ENCODE peak calls at places on chromosomes 4 and X, in five cellular contexts. S is HepG2, J is GM12878, I is NT2/D1, N is H1. Q is an unnamed sample.

GRCh38 chr4:176845636-176846035 is 52.9 kb upstream of the VEGFC start:
- DNase-seq in J (no peak), I (no peak), N (no peak), S (no peak), Q (no peak)

GRCh38 chrX:24117288-24117687 is 32.2 kb upstream of the ZFX start:
- DNase-seq in N (no peak), S (no peak), J (no peak), I (no peak), Q (no peak)

GRCh38 chrX:17453791-17454190 is 78.8 kb downstream of the NHS start:
- DNase-seq in N (no peak), J (no peak), S (no peak), I (no peak), Q (no peak)

GRCh38 chr4:17165256-17165655 is 266.8 kb upstream of the LDB2 start:
- DNase-seq in I (no peak), S (no peak), N (no peak), J (no peak), Q (no peak)

GRCh38 chr4:149825336-149825735 is 9.7 kb upstream of the IQCM start:
- DNase-seq in N (no peak), S (no peak), I (no peak), J (no peak), Q (no peak)

GRCh38 chrX:17375631-17376380 is 806 bp downstream of the NHS start:
- DNase-seq in S (no peak), J (no peak), N (peak; percentile 53), I (no peak), Q (peak; percentile 25)

GRCh38 chr4:20474119-20474518 is 222.4 kb downstream of the SLIT2 start:
- DNase-seq in N (no peak), I (no peak), S (no peak), J (no peak), Q (no peak)

GRCh38 chrX:55210931-55211677 is 9.0 kb upstream of the PAGE5 start:
- DNase-seq in J (no peak), S (peak; percentile 41), N (no peak), I (no peak), Q (no peak)

GRCh38 chr4:108049406-108049805 is 59.7 kb downstream of the HADH start:
- DNase-seq in I (no peak), N (no peak), J (no peak), S (no peak), Q (no peak)

GRCh38 chr4:80309301-80310004 is 26.1 kb upstream of the CFAP299 start:
- DNase-seq in N (no peak), S (no peak), I (no peak), J (no peak), Q (no peak)

GRCh38 chr4:162352580-162353107 is 188.8 kb upstream of the FSTL5 start:
- DNase-seq in N (no peak), S (no peak), I (no peak), J (no peak), Q (no peak)

GRCh38 chr4:98446499-98447375 is 185.6 kb downstream of the RAP1GDS1 start:
- DNase-seq in J (peak; percentile 61), S (no peak), N (no peak), I (no peak), Q (no peak)

GRCh38 chrX:35150052-35150451 is 207.5 kb downstream of the FAM47B start:
- DNase-seq in S (no peak), J (no peak), I (no peak), N (no peak), Q (no peak)

GRCh38 chrX:147376601-147377387 is 534.9 kb upstream of the FMR1 start:
- DNase-seq in J (no peak), N (no peak), I (peak; percentile 1), S (no peak), Q (no peak)

GRCh38 chr4:41507292-41507933 is 30.5 kb upstream of the LIMCH1 start:
- DNase-seq in N (no peak), J (no peak), I (no peak), S (no peak), Q (no peak)

GRCh38 chr4:68368566-68369473 is 18.9 kb upstream of the YTHDC1 start:
- DNase-seq in S (no peak), J (no peak), I (no peak), N (no peak), Q (no peak)

GRCh38 chrX:47302396-47302795 is 68.0 kb upstream of the ZNF157 start:
- DNase-seq in N (no peak), I (no peak), S (no peak), J (no peak), Q (no peak)

GRCh38 chr4:144575181-144575580 is 70.8 kb upstream of the HHIP start:
- DNase-seq in S (no peak), I (no peak), N (no peak), J (no peak), Q (peak; percentile 15)

GRCh38 chr4:184444953-184445309 is 29.4 kb downstream of the IRF2 start:
- DNase-seq in N (no peak), S (no peak), I (no peak), J (peak; percentile 26), Q (no peak)

GRCh38 chr4:101177146-101177545 is 170.2 kb downstream of the PPP3CA start:
- DNase-seq in I (no peak), S (no peak), N (no peak), J (no peak), Q (no peak)

GRCh38 chr4:85779165-85779564 is 304.2 kb downstream of the ARHGAP24 start:
- DNase-seq in N (no peak), I (no peak), J (no peak), S (no peak), Q (no peak)

GRCh38 chr4:159283697-159284492 is 181.0 kb downstream of the RAPGEF2 start:
- DNase-seq in S (no peak), N (no peak), I (peak; percentile 46), J (no peak), Q (no peak)

GRCh38 chr4:83022724-83023427 is 12.1 kb upstream of the COPS4 start:
- DNase-seq in N (no peak), S (no peak), I (no peak), J (no peak), Q (no peak)

GRCh38 chr4:70739496-70740337 is 18.0 kb downstream of the RUFY3 start:
- DNase-seq in S (peak; percentile 13), J (no peak), N (no peak), I (no peak), Q (no peak)

GRCh38 chrX:13906103-13906502 is 89.2 kb upstream of the GPM6B start:
- DNase-seq in N (no peak), J (no peak), S (no peak), I (no peak), Q (no peak)

GRCh38 chr4:104235966-104236365 is 258.7 kb downstream of the CXXC4 start:
- DNase-seq in S (no peak), I (no peak), N (no peak), J (no peak), Q (no peak)

GRCh38 chr4:159487284-159487747 is 384.4 kb downstream of the RAPGEF2 start:
- DNase-seq in S (peak; percentile 68), J (peak; percentile 17), I (peak; percentile 55), N (peak; percentile 63), Q (peak; percentile 73)

GRCh38 chr4:110614981-110615365 is 7.9 kb downstream of the PITX2 start:
- DNase-seq in S (no peak), N (no peak), I (no peak), J (no peak), Q (no peak)

GRCh38 chrX:21481761-21482160 is 107.5 kb downstream of the CNKSR2 start:
- DNase-seq in S (no peak), J (no peak), N (no peak), I (no peak), Q (no peak)

DNA sequence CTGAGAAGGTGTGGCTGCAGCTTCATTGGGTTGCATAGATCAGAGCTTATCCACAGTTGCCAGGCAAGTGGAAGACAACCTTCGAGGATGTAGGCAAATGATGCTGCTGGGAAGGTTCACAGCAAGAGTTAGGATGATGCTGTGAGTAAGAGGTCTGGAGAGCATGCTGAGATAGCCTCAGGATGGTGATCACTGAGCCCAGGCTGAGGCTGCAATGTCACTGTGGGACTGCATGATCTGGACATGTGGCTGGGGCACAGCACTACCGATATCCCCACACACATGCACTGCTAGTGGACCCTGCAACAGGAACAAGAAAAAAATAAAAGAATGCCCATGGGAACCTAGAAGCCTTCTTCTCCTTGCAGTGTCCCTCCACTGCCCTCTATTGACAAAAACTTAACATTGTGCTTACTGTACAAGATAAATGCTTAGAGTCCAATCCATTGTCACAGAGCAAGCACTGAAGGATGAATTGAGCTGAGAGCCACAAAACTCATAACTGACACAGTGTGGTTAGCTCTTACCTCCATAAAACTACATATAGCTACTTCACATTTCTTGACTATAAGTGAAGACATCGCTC is 105.6 kb downstream of the CNKSR2 start:
- DNase-seq in J (no peak), I (peak; percentile 42), N (no peak), S (peak; percentile 48), Q (peak; percentile 31)
- TF ChIP-seq SUZ12 in J (no peak), I (no peak), N (no peak), S (no peak), Q (no peak)

GRCh38 chr4:147790412-147790811 is 58.5 kb downstream of the ARHGAP10 start:
- DNase-seq in I (no peak), N (no peak), S (no peak), J (no peak), Q (no peak)
- TF ChIP-seq SUZ12 in I (no peak), N (no peak), S (no peak), J (no peak), Q (no peak)

DNA sequence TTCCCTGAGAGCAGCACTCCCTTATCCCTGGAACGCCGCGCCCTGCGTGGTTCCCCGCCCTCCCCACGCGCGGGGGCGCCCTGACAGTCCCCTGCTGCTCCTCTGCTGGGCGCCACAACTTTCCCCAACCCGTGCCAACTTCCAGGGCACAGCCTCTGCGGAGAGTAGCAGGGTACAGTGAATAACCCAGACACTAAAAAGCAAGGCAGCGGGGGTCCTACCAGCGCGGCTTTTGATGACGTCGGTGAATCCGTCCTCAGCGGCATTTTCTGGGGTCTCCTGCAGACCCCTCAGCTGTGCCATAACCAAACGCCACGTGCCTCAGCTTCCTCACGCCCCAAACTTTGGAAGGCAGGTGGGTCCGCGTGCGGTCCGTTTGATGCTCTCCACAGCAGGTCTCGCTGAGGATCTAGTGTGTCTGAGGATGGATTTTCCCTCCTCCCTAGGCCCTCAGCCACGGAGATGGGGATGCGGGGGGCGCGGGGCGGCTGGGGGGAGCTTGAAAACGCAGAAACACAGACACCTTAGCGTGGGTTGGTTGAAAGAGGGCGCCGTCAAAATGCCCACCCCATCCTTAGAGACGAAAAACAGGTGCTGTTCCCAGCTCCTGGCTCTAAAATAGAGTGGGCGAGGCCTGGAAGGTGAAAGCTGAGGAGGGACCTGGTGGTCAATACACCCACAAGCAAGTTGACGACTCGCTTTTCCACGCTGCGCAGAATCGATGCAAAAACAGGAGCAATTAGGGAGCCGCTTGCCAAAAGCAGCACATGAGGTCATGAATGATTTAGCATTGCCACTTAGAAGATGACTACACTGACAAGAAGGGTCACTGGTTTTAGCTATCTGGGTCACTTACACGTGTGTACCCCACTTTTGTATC is 405.6 kb downstream of the FAM47A start:
- DNase-seq in N (peak; percentile 40), J (no peak), S (no peak), I (no peak), Q (no peak)
- TF ChIP-seq SUZ12 in N (no peak), J (no peak), S (no peak), I (no peak), Q (no peak)

GRCh38 chrX:150694738-150695410 is 1.7 kb downstream of the MTMR1 start:
- DNase-seq in J (no peak), I (no peak), S (no peak), N (no peak), Q (peak; percentile 12)

GRCh38 chrX:150696264-150696789 is 3.1 kb downstream of the MTMR1 start:
- DNase-seq in J (no peak), I (no peak), S (no peak), N (no peak), Q (no peak)

GRCh38 chrX:150692296-150692695 is 900 bp upstream of the MTMR1 start:
- DNase-seq in I (no peak), J (no peak), N (no peak), S (no peak), Q (no peak)

GRCh38 chrX:150692837-150693781 is at the start of gene MTMR1:
- DNase-seq in J (no peak), I (no peak), S (no peak), N (no peak), Q (peak; percentile 70)

GRCh38 chrX:150693782-150694574 is 782 bp downstream of the MTMR1 start:
- DNase-seq in N (peak; percentile 64), J (no peak), I (no peak), S (peak; percentile 30), Q (peak; percentile 73)
- TF ChIP-seq SUZ12 in N (no peak), J (no peak), I (no peak), S (no peak), Q (no peak)

Q was measured in HEK293T.